ENCODE peak calls at places on chromosome 5, in four cellular contexts. J is dermis microvascular lymphatic vessel endothelial cell, I is ACHN, S is NCI-H1105 treated with DMSO at 0.1 percent for 48 hours. P is an unnamed sample.

GRCh38 chr5:80284720-80285119 is 28.9 kb upstream of the SERINC5 start:
- DNase-seq in J (no peak), I (no peak), S (no peak), P (no peak)

GRCh38 chr5:143066556-143067281 is 296.5 kb downstream of the ARHGAP26 start:
- DNase-seq in J (no peak), I (no peak), S (no peak), P (no peak)

GRCh38 chr5:96180684-96181083 is 219.0 kb upstream of the ELL2 start:
- DNase-seq in J (no peak), I (no peak), S (no peak), P (no peak)

GRCh38 chr5:178256746-178257145 is 24.1 kb upstream of the PHYKPL start:
- DNase-seq in J (no peak), I (no peak), S (no peak), P (no peak)

GRCh38 chr5:95818181-95819147 is 4.1 kb downstream of the GLRX start:
- DNase-seq in J (no peak), I (no peak), S (no peak), P (no peak)

GRCh38 chr5:118960557-118960956 is 27.8 kb downstream of the DTWD2 start:
- DNase-seq in J (no peak), I (no peak), S (no peak), P (no peak)

GRCh38 chr5:127746756-127747155 is 43.6 kb downstream of the CCDC192 start:
- DNase-seq in J (peak), I (peak), S (no peak), P (no peak)

GRCh38 chr5:175325681-175326080 is 118.3 kb downstream of the DRD1 start:
- DNase-seq in J (no peak), I (peak), S (no peak), P (no peak)

GRCh38 chr5:139561655-139562451 is 714 bp downstream of the UBE2D2 start:
- DNase-seq in J (no peak), I (peak), S (no peak), P (no peak)

GRCh38 chr5:119521232-119521631 is 68.9 kb downstream of the HSD17B4 start:
- DNase-seq in J (no peak), I (no peak), S (no peak), P (no peak)

GRCh38 chr5:142816577-142816976 is 46.4 kb downstream of the ARHGAP26 start:
- DNase-seq in J (no peak), I (no peak), S (no peak), P (no peak)

GRCh38 chr5:38556599-38557308 is at the start of gene LIFR:
- DNase-seq in J (no peak), I (peak), S (peak), P (peak)

GRCh38 chr5:100828756-100829342 is 74.2 kb downstream of the ST8SIA4 start:
- DNase-seq in J (no peak), I (no peak), S (no peak), P (no peak)

GRCh38 chr5:14234204-14234603 is 91.1 kb downstream of the TRIO start:
- DNase-seq in J (no peak), I (peak), S (no peak), P (no peak)

GRCh38 chr5:14133394-14133793 is 9.7 kb upstream of the TRIO start:
- DNase-seq in J (no peak), I (no peak), S (no peak), P (no peak)

GRCh38 chr5:123512631-123513461 is 869 bp downstream of the CSNK1G3 start:
- DNase-seq in J (no peak), I (peak), S (peak), P (no peak)

GRCh38 chr5:165321912-165322311 is 1816.5 kb downstream of the MAT2B start:
- DNase-seq in J (no peak), I (no peak), S (no peak), P (peak)

GRCh38 chr5:179762079-179762780 is 29.6 kb downstream of the MAML1 start:
- DNase-seq in J (no peak), I (no peak), S (no peak), P (no peak)

GRCh38 chr5:51618234-51618633 is 235.0 kb downstream of the ISL1 start:
- DNase-seq in J (no peak), I (no peak), S (no peak), P (no peak)